ENCODE peak calls at places on chromosomes 7 and 10, in four cellular contexts. One of them, this sample, is unnamed. For H3K27me3 and H3K9me3, the result is how much of the 10 kb centered on the place peaks cover.

GRCh38 chr10:103513383-103514060 is 20.0 kb downstream of the NEURL1 start:
- DNase-seq in sigmoid colon: no peak
- DNase-seq in uterus: no peak
- DNase-seq in heart right ventricle: no peak
- DNase-seq in this sample: no peak

GRCh38 chr10:45152726-45153125 is 152.0 kb downstream of the ZNF22 start:
- DNase-seq in sigmoid colon: no peak
- DNase-seq in uterus: no peak
- DNase-seq in heart right ventricle: no peak
- DNase-seq in this sample: no peak

GRCh38 chr10:21860718-21861117 is 142.8 kb downstream of the DNAJC1 start:
- DNase-seq in sigmoid colon: no peak
- DNase-seq in uterus: no peak
- DNase-seq in heart right ventricle: no peak
- DNase-seq in this sample: no peak

GRCh38 chr10:77578583-77579227 is 58.9 kb downstream of the KCNMA1 start:
- DNase-seq in sigmoid colon: peak
- DNase-seq in uterus: no peak
- DNase-seq in heart right ventricle: no peak
- DNase-seq in this sample: no peak

GRCh38 chr7:107815254-107815882 is 12.3 kb upstream of the SLC26A3 start:
- DNase-seq in sigmoid colon: no peak
- DNase-seq in uterus: no peak
- DNase-seq in heart right ventricle: no peak
- DNase-seq in this sample: no peak

GRCh38 chr7:2530076-2530967 is 10.7 kb downstream of the LFNG start:
- DNase-seq in sigmoid colon: no peak
- DNase-seq in uterus: no peak
- DNase-seq in heart right ventricle: peak
- DNase-seq in this sample: peak

GRCh38 chr7:22216309-22216708 is 140.6 kb downstream of the RAPGEF5 start:
- DNase-seq in sigmoid colon: no peak
- DNase-seq in uterus: no peak
- DNase-seq in heart right ventricle: no peak
- DNase-seq in this sample: no peak

GRCh38 chr10:34281661-34282060 is 533.4 kb downstream of the PARD3 start:
- DNase-seq in sigmoid colon: no peak
- DNase-seq in uterus: no peak
- DNase-seq in heart right ventricle: no peak
- DNase-seq in this sample: no peak

GRCh38 chr7:55690-56248 is 136.6 kb upstream of the FAM20C start:
- DNase-seq in sigmoid colon: no peak
- DNase-seq in uterus: no peak
- DNase-seq in heart right ventricle: no peak
- DNase-seq in this sample: no peak
- H3K27me3 ChIP-seq in sigmoid colon: under half
- H3K27me3 ChIP-seq in uterus: under half
- H3K27me3 ChIP-seq in heart right ventricle: under half
- H3K27me3 ChIP-seq in this sample: under half

DNA sequence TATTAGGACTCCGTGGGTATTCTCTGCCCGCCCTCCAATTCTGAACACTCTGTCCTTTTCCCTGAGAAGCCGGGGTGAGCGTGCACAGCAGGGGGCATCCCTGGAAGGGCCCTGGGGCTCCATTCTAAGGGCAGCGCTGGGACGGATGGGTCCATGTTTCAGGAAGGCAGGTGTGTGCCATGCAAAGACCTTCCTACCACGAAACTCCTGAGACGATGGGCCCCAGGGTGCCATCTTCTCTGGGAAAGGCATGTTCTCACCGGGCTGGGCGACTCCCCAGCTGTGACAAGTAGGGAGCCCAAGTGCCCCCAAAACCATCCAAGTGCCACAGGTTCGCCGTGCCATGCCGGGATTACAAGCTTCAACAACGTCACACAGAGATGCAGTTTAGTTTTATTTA is 256.7 kb downstream of the DNAJB6 start:
- DNase-seq in sigmoid colon: peak
- DNase-seq in uterus: no peak
- DNase-seq in heart right ventricle: no peak
- DNase-seq in this sample: no peak
- H3K9me3 ChIP-seq in sigmoid colon: under half
- H3K9me3 ChIP-seq in uterus: under half
- H3K9me3 ChIP-seq in heart right ventricle: under half
- H3K9me3 ChIP-seq in this sample: under half

GRCh38 chr10:123221418-123221817 is 67.2 kb downstream of the BUB3 start:
- DNase-seq in sigmoid colon: no peak
- DNase-seq in uterus: no peak
- DNase-seq in heart right ventricle: no peak
- DNase-seq in this sample: no peak

GRCh38 chr10:123227706-123228105 is 73.5 kb downstream of the BUB3 start:
- DNase-seq in sigmoid colon: no peak
- DNase-seq in uterus: no peak
- DNase-seq in heart right ventricle: no peak
- DNase-seq in this sample: no peak

DNA sequence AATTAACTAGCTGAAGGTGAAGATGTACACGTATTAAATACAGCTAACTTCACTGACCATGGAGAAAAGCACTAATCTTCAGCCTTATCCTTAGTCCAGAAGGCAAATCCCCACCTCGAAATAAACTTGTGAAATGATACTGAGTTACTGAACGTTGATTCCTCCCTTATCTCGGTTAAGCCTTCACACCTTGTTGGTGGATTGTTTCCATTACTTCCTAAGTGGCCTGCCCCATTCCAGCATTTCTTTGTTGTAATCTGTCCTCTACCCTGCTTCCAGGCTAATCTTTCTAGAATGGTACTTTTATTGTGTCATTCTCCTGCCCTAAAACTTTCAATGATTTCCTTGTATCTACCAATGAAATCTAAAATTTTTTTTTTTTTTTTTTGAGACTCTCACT is 68.6 kb downstream of the BUB3 start:
- DNase-seq in sigmoid colon: no peak
- DNase-seq in uterus: no peak
- DNase-seq in heart right ventricle: no peak
- DNase-seq in this sample: no peak
- H3K27me3 ChIP-seq in sigmoid colon: under half
- H3K27me3 ChIP-seq in uterus: under half
- H3K27me3 ChIP-seq in heart right ventricle: under half
- H3K27me3 ChIP-seq in this sample: under half

DNA sequence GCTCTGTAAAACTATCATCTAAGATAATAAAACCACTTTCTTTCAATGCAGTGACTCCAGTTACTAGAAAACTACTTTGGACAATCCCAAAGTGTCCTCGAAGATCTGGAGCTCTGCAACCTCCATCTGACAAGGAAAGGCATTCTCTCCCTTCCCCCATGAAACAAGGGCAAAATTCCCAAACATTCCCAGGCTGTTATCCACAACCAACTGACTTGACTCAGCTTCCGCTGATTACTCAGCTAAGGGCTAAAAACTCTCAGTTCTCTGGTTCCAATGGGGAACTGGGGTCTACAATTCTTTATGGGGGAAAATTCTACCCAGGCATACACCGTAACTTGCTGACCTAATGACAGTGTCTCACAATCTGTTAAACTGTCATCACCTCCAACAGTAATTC is 48.4 kb downstream of the SFMBT2 start:
- DNase-seq in sigmoid colon: no peak
- DNase-seq in uterus: no peak
- DNase-seq in heart right ventricle: no peak
- DNase-seq in this sample: no peak
- H3K9me3 ChIP-seq in sigmoid colon: under half
- H3K9me3 ChIP-seq in uterus: under half
- H3K9me3 ChIP-seq in heart right ventricle: under half
- H3K9me3 ChIP-seq in this sample: under half

GRCh38 chr7:155352076-155352752 is 54.5 kb downstream of the INSIG1 start:
- DNase-seq in sigmoid colon: peak
- DNase-seq in uterus: no peak
- DNase-seq in heart right ventricle: no peak
- DNase-seq in this sample: no peak
- H3K27me3 ChIP-seq in sigmoid colon: under half
- H3K27me3 ChIP-seq in uterus: under half
- H3K27me3 ChIP-seq in heart right ventricle: under half
- H3K27me3 ChIP-seq in this sample: under half

GRCh38 chr10:110910138-110910537 is 8.8 kb downstream of the BBIP1 start:
- DNase-seq in sigmoid colon: no peak
- DNase-seq in uterus: no peak
- DNase-seq in heart right ventricle: no peak
- DNase-seq in this sample: no peak
- H3K9me3 ChIP-seq in sigmoid colon: under half
- H3K9me3 ChIP-seq in uterus: under half
- H3K9me3 ChIP-seq in heart right ventricle: under half
- H3K9me3 ChIP-seq in this sample: under half

GRCh38 chr7:1422512-1423265 is 36.6 kb downstream of the MICALL2 start:
- DNase-seq in sigmoid colon: no peak
- DNase-seq in uterus: no peak
- DNase-seq in heart right ventricle: no peak
- DNase-seq in this sample: no peak

GRCh38 chr7:1424041-1424440 is 35.2 kb downstream of the MICALL2 start:
- DNase-seq in sigmoid colon: no peak
- DNase-seq in uterus: no peak
- DNase-seq in heart right ventricle: no peak
- DNase-seq in this sample: no peak

GRCh38 chr7:1421020-1421790 is 38.1 kb downstream of the MICALL2 start:
- DNase-seq in sigmoid colon: no peak
- DNase-seq in uterus: no peak
- DNase-seq in heart right ventricle: no peak
- DNase-seq in this sample: no peak

GRCh38 chr7:1423266-1423811 is 35.9 kb downstream of the MICALL2 start:
- DNase-seq in sigmoid colon: no peak
- DNase-seq in uterus: no peak
- DNase-seq in heart right ventricle: no peak
- DNase-seq in this sample: no peak

DNA sequence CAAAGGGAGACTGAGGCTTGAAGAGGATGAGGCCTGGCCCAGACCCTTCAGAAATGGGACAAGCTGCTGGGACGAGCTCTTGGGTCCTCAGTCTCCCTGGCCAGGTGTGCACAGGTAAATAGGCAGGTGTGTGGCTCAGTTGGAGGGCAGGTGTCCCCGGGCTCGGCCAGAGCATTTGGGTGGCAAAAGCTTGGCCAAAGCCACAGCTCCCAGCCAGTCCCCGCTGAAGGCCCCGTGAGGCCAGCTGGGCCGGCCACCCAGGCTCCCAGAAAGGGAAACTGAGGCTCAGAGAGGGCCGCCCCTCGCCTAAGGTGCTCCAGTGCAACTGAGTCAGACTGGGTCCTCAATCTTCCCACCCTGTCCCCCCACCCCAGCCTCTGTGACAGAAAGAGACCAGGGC is 37.3 kb downstream of the MICALL2 start:
- DNase-seq in sigmoid colon: no peak
- DNase-seq in uterus: no peak
- DNase-seq in heart right ventricle: no peak
- DNase-seq in this sample: no peak
- H3K27me3 ChIP-seq in sigmoid colon: under half
- H3K27me3 ChIP-seq in uterus: under half
- H3K27me3 ChIP-seq in heart right ventricle: under half
- H3K27me3 ChIP-seq in this sample: under half

GRCh38 chr7:57339198-57339944 is 110.6 kb upstream of the ZNF716 start:
- DNase-seq in sigmoid colon: no peak
- DNase-seq in uterus: no peak
- DNase-seq in heart right ventricle: no peak
- DNase-seq in this sample: no peak

GRCh38 chr7:57342954-57343353 is 107.0 kb upstream of the ZNF716 start:
- DNase-seq in sigmoid colon: no peak
- DNase-seq in uterus: no peak
- DNase-seq in heart right ventricle: no peak
- DNase-seq in this sample: no peak

GRCh38 chr7:57348646-57349269 is 101.2 kb upstream of the ZNF716 start:
- DNase-seq in sigmoid colon: no peak
- DNase-seq in uterus: no peak
- DNase-seq in heart right ventricle: peak
- DNase-seq in this sample: no peak

GRCh38 chr7:57343901-57344622 is 105.9 kb upstream of the ZNF716 start:
- DNase-seq in sigmoid colon: no peak
- DNase-seq in uterus: no peak
- DNase-seq in heart right ventricle: peak
- DNase-seq in this sample: no peak

GRCh38 chr7:57344957-57345356 is 105.0 kb upstream of the ZNF716 start:
- DNase-seq in sigmoid colon: no peak
- DNase-seq in uterus: no peak
- DNase-seq in heart right ventricle: no peak
- DNase-seq in this sample: no peak
- H3K9me3 ChIP-seq in sigmoid colon: under half
- H3K9me3 ChIP-seq in uterus: under half
- H3K9me3 ChIP-seq in heart right ventricle: under half
- H3K9me3 ChIP-seq in this sample: under half

DNA sequence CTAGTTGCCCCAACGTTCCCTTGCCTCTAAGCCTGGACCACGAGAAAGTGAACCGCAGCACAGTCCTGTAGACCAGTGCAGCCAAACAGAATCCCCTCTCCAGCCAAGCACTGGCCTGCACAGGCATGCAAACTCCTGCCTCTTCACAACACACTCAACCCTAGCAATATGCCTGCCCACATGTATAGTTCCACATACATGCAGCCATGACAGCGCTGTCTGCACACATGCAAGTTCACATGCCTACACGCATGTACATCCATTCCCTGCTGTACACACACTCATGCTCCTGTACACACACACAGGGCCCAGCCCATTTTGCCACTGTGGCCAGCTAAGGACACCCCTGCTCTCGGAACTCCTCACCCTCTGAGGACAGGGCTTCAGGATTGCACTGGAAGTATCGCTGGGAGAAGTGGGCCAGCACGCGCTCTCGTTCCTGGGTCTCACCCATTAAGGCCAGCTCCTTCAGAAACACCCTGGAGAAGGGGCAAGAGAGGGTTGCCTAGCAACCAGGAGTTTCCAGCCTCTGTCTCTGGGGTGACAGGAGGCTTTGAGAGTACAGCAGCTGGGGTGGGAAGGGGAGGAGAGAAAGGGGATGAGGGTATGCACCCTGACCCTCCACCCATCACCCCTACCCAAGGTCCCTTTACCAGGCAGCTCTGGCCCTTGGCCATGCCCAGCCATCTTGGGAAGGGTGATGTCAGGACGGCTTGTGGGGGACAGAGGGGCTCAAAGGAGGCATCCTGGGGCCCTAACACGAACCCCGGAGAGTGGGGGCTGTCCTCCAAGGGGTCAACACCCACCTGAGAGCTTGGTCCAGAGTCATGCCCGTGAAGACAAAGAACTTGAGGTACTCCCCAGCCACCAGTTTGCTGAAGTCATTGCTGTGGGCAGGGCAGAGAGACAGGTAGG is 7.0 kb downstream of the PSD start:
- DNase-seq in sigmoid colon: no peak
- DNase-seq in uterus: no peak
- DNase-seq in heart right ventricle: no peak
- DNase-seq in this sample: no peak
- H3K27me3 ChIP-seq in sigmoid colon: under half
- H3K27me3 ChIP-seq in uterus: under half
- H3K27me3 ChIP-seq in heart right ventricle: under half
- H3K27me3 ChIP-seq in this sample: under half

DNA sequence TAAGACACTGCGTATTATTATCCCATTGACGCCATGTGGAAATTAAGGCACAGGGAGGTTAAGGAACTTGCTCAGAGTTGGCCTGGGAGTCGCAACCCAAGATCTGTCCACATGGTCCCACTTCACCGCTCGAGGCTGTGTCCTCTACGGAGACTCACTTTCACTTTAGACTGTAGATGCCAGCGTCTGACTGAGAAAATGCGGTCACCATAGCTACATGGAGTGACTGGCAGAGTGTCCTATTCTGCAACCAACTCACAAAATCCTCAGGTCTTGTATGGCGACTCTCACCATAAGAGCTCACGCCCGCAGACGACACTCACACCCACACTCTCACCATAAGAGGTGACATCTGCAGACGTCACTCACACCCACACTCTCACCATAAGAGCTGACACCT is 257.9 kb downstream of the PTPRN2 start:
- DNase-seq in sigmoid colon: no peak
- DNase-seq in uterus: no peak
- DNase-seq in heart right ventricle: no peak
- DNase-seq in this sample: no peak
- H3K9me3 ChIP-seq in sigmoid colon: under half
- H3K9me3 ChIP-seq in uterus: under half
- H3K9me3 ChIP-seq in heart right ventricle: under half
- H3K9me3 ChIP-seq in this sample: under half